ENCODE peak calls at places on chromosomes 6 and 20, in five cellular contexts. Q is DND-41, K is transverse colon, O is neuronal stem cell, P is AG04450. F is an unnamed sample.
A peak's percentile ranks its signal among the peaks of the same experiment; 100 is the strongest.

GRCh38 chr6:135090819-135091218 is 36.2 kb upstream of the HBS1L start:
- DNase-seq in Q (no peak), K (no peak), O (no peak), P (no peak), F (no peak)

GRCh38 chr20:37373020-37373592 is 27.2 kb downstream of the SRC start:
- DNase-seq in Q (no peak), K (no peak), O (no peak), P (no peak), F (no peak)

GRCh38 chr6:18600236-18600635 is 213.1 kb downstream of the RNF144B start:
- DNase-seq in Q (no peak), K (no peak), O (no peak), P (no peak), F (no peak)

GRCh38 chr6:75300206-75300605 is 15.6 kb upstream of the TMEM30A start:
- DNase-seq in Q (no peak), K (no peak), O (no peak), P (no peak), F (no peak)

GRCh38 chr20:24998121-24998520 is 5.6 kb upstream of the APMAP start:
- DNase-seq in Q (no peak), K (no peak), O (no peak), P (no peak), F (no peak)

GRCh38 chr20:23449400-23449799 is 3.3 kb downstream of the CST11 start:
- DNase-seq in Q (peak; percentile 42), K (no peak), O (no peak), P (no peak), F (no peak)

GRCh38 chr6:121435444-121436069 is at the start of gene GJA1:
- DNase-seq in Q (no peak), K (peak; percentile 12), O (peak; percentile 65), P (peak; percentile 46), F (peak; percentile 83)

GRCh38 chr6:106473807-106474206 is 113.3 kb downstream of the CRYBG1 start:
- DNase-seq in Q (no peak), K (no peak), O (no peak), P (peak; percentile 34), F (no peak)

GRCh38 chr6:43951063-43951755 is 176.0 kb downstream of the MRPL14 start:
- DNase-seq in Q (peak; percentile 43), K (peak; percentile 75), O (peak; percentile 51), P (no peak), F (peak; percentile 10)

GRCh38 chr20:48492188-48493070 is 335.4 kb downstream of the PREX1 start:
- DNase-seq in Q (no peak), K (peak; percentile 2), O (no peak), P (no peak), F (no peak)

GRCh38 chr6:151229401-151230276 is 10.1 kb upstream of the AKAP12 start:
- DNase-seq in Q (peak; percentile 26), K (no peak), O (no peak), P (no peak), F (no peak)

GRCh38 chr6:41975276-41975675 is 33.7 kb upstream of the CCND3 start:
- DNase-seq in Q (no peak), K (no peak), O (no peak), P (no peak), F (no peak)

GRCh38 chr20:52915564-52915963 is 56.6 kb upstream of the TSHZ2 start:
- DNase-seq in Q (no peak), K (no peak), O (no peak), P (no peak), F (no peak)

GRCh38 chr6:686528-686927 is 6.4 kb downstream of the EXOC2 start:
- DNase-seq in Q (no peak), K (no peak), O (no peak), P (no peak), F (no peak)

GRCh38 chr6:109894181-109894580 is 83.9 kb upstream of the GPR6 start:
- DNase-seq in Q (no peak), K (no peak), O (no peak), P (no peak), F (no peak)

GRCh38 chr20:4490045-4490444 is 231.7 kb upstream of the PRND start:
- DNase-seq in Q (no peak), K (no peak), O (no peak), P (no peak), F (no peak)

GRCh38 chr6:113697642-113698410 is 159.3 kb upstream of the MARCKS start:
- DNase-seq in Q (no peak), K (no peak), O (no peak), P (peak; percentile 90), F (no peak)

GRCh38 chr6:9039258-9039657 is 603.9 kb upstream of the SLC35B3 start:
- DNase-seq in Q (no peak), K (no peak), O (no peak), P (no peak), F (no peak)

GRCh38 chr20:50690979-50691584 is at the start of gene RIPOR3:
- DNase-seq in Q (no peak), K (no peak), O (peak; percentile 17), P (no peak), F (no peak)

GRCh38 chr20:50744143-50744792 is 12.9 kb downstream of the PARD6B start:
- DNase-seq in Q (no peak), K (peak; percentile 68), O (no peak), P (peak; percentile 74), F (no peak)

DNA sequence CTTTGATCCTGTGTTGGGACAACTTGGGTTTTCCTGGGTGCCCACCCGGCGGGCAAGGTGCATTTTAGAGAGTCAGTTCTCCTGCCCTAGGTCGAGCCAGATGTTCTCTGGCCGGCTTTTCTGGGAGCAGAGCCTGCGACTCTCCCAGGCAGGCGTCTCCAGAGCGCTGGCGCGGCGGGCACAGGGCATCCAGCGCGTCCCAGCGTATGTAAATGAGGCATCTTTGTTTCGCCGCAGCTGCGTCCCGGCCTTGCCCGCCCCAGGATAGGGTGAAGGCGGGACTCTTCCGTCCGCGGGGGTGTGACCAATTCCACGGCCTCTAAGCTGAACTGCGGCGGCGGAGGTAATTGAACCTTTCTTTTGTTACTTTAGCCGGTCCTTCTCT is 9.1 kb downstream of the GRIK2 start:
- DNase-seq in Q (no peak), K (no peak), O (peak; percentile 67), P (no peak), F (no peak)
- H3K4me3 ChIP-seq in Q (no peak overlapping the region), K (no peak overlapping the region), O (peak overlapping the region; percentile 36), P (peak overlapping the region; percentile 59), F (no peak overlapping the region)

GRCh38 chr6:48419992-48420391 is 309.0 kb upstream of the PTCHD4 start:
- DNase-seq in Q (no peak), K (no peak), O (no peak), P (no peak), F (no peak)
- H3K27me3 ChIP-seq in Q (no peaks in the 10 kb centered on the region), K (no peaks in the 10 kb centered on the region), O (no peaks in the 10 kb centered on the region), P (no peaks in the 10 kb centered on the region), F (no peaks in the 10 kb centered on the region)

DNA sequence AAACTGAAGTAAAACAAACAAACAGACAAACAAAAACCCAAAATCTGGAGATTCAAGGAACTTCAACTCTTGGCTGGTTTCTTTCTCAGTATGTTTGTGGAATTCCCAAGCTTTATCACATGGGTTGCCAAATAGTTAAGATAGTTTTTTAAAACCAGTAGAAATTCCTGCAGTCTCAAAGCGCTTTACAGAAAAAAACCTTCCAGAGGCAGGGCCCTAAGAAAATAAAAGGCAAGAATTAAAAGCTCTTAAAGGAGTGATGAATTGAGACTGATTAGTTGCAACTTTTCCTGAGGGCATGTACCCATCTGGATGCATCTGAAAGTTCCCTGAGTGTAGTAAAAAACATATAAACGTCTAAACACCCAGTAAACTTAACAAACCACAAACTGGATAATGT is 25.9 kb upstream of the PTCHD4 start:
- DNase-seq in Q (no peak), K (no peak), O (no peak), P (no peak), F (no peak)
- H3K4me3 ChIP-seq in Q (no peak overlapping the region), K (no peak overlapping the region), O (no peak overlapping the region), P (no peak overlapping the region), F (no peak overlapping the region)

GRCh38 chr6:26331809-26332226 is 33.2 kb upstream of the BTN3A2 start:
- DNase-seq in Q (no peak), K (no peak), O (no peak), P (no peak), F (no peak)

GRCh38 chr6:26332408-26332807 is 32.6 kb upstream of the BTN3A2 start:
- DNase-seq in Q (no peak), K (no peak), O (no peak), P (no peak), F (no peak)

GRCh38 chr6:26332843-26333242 is 32.2 kb upstream of the BTN3A2 start:
- DNase-seq in Q (no peak), K (no peak), O (no peak), P (no peak), F (no peak)

GRCh38 chr6:26329763-26330511 is 35.1 kb upstream of the BTN3A2 start:
- DNase-seq in Q (no peak), K (peak; percentile 34), O (no peak), P (no peak), F (no peak)

GRCh38 chr6:26330835-26331808 is 33.9 kb upstream of the BTN3A2 start:
- DNase-seq in Q (no peak), K (no peak), O (no peak), P (no peak), F (no peak)
- H3K27me3 ChIP-seq in Q (peaks cover 11% of the 10 kb centered on the region), K (peaks cover 87% of the 10 kb centered on the region), O (peaks cover 47% of the 10 kb centered on the region), P (no peaks in the 10 kb centered on the region), F (no peaks in the 10 kb centered on the region)

GRCh38 chr20:17679786-17680127 is 2.3 kb downstream of the RRBP1 start:
- DNase-seq in Q (no peak), K (no peak), O (no peak), P (no peak), F (no peak)
- H3K4me3 ChIP-seq in Q (no peak overlapping the region), K (peak overlapping the region; percentile 92), O (no peak overlapping the region), P (peak overlapping the region; percentile 79), F (peak overlapping the region; percentile 95)

GRCh38 chr20:2693996-2694471 is 1.5 kb downstream of the EBF4 start:
- DNase-seq in Q (no peak), K (no peak), O (no peak), P (no peak), F (no peak)
- H3K27me3 ChIP-seq in Q (peaks cover 54% of the 10 kb centered on the region), K (peaks cover 73% of the 10 kb centered on the region), O (peaks cover 47% of the 10 kb centered on the region), P (peaks cover 70% of the 10 kb centered on the region), F (peaks cover 10% of the 10 kb centered on the region)

DNA sequence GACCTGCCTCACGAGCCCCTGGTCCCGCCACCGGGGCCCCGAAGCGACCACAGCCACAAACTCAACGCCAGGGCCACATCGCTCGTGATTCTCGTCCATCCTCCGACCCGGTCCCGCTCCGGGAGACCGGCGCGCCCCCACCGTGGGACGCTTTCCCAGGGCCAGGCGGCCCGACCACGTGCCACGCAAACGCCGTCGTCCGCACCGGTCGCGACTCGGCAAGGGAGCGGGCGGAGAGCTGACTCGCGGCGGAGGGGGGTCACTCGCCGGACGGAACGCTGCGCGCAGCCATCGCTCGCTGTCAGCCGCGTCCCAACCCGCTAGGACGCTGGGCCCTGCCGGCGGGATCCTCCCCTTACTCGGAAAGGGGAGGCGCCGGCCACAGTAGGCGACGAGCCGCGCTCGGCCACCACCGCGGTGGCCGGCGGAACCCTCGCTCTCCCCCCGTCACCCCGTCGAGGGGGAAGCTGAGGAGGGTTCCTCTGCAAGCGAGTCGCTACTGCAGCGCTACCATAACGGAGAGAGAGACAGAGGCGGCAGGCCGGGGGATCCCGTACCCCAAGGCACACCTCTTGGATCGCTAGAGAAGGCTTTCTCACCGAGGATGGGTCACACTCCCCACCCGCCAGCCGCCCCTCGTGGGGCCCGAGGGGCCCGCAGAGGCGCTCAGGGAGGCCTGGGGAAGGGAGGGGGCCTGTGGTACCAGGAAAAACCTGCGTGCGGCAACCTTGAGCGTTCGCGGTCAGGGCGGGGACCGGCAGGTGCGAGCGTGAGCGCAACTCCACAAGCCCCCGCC is 511.8 kb upstream of the ZNF337 start:
- DNase-seq in Q (no peak), K (no peak), O (peak; percentile 45), P (no peak), F (no peak)
- H3K4me3 ChIP-seq in Q (no peak overlapping the region), K (no peak overlapping the region), O (no peak overlapping the region), P (peak overlapping the region; percentile 20), F (no peak overlapping the region)